ENCODE peak calls at places on chromosomes 7 and 10, in ten cellular contexts. N is SJSA1; P is CD4-positive, alpha-beta T cell; K is tibial artery; G is keratinocyte; W is IMR-90; Q is colonic mucosa; E is neuronal stem cell; M is cardiac muscle cell; L is tibial nerve. R is an unnamed sample.

GRCh38 chr7:30070052-30070451 is 41.8 kb downstream of the PLEKHA8 start:
- DNase-seq in N (no peak), P (no peak), K (no peak), G (no peak), W (no peak), Q (no peak), E (no peak), M (no peak), L (no peak), R (no peak)

GRCh38 chr10:125159932-125160855 is at the start of gene CTBP2:
- DNase-seq in N (peak; percentile 65), P (peak; percentile 29), K (peak; percentile 70), G (no peak), W (no peak), Q (peak; percentile 64), E (peak; percentile 51), M (peak; percentile 72), L (peak; percentile 47), R (no peak)

GRCh38 chr10:110303681-110304080 is 1.0 kb downstream of the SMNDC1 start:
- DNase-seq in N (no peak), P (no peak), K (no peak), G (no peak), W (no peak), Q (no peak), E (no peak), M (no peak), L (no peak), R (no peak)

GRCh38 chr10:74071151-74071550 is 73.2 kb downstream of the VCL start:
- DNase-seq in N (no peak), P (no peak), K (no peak), G (no peak), W (peak; percentile 92), Q (no peak), E (no peak), M (no peak), L (no peak), R (no peak)

GRCh38 chr7:139505563-139505962 is 17.9 kb upstream of the CLEC2L start:
- DNase-seq in N (no peak), P (no peak), K (no peak), G (no peak), W (no peak), Q (no peak), E (no peak), M (peak; percentile 34), L (no peak), R (no peak)

GRCh38 chr7:151665363-151665762 is 145.7 kb upstream of the RHEB start:
- DNase-seq in N (no peak), P (no peak), K (peak; percentile 81), G (no peak), W (peak; percentile 96), Q (no peak), E (no peak), M (peak; percentile 64), L (peak; percentile 43), R (no peak)

GRCh38 chr10:113711142-113711541 is 31.4 kb downstream of the CASP7 start:
- DNase-seq in N (no peak), P (no peak), K (no peak), G (no peak), W (no peak), Q (no peak), E (no peak), M (no peak), L (no peak), R (no peak)

GRCh38 chr7:28708033-28708451 is 250.1 kb downstream of the TRIL start:
- DNase-seq in N (no peak), P (no peak), K (peak; percentile 31), G (no peak), W (peak; percentile 38), Q (no peak), E (no peak), M (no peak), L (peak; percentile 20), R (no peak)

GRCh38 chr7:2444476-2444875 is 31.7 kb downstream of the GRIFIN start:
- DNase-seq in N (peak; percentile 45), P (no peak), K (peak; percentile 62), G (no peak), W (peak; percentile 84), Q (no peak), E (no peak), M (no peak), L (peak; percentile 37), R (no peak)

GRCh38 chr7:38222481-38223096 is 44.5 kb downstream of the STARD3NL start:
- DNase-seq in N (no peak), P (no peak), K (no peak), G (peak; percentile 19), W (peak; percentile 62), Q (peak; percentile 54), E (peak; percentile 35), M (peak; percentile 58), L (peak; percentile 82), R (no peak)

GRCh38 chr7:95338832-95339231 is 14.5 kb upstream of the PON1 start:
- DNase-seq in N (no peak), P (no peak), K (no peak), G (no peak), W (no peak), Q (no peak), E (no peak), M (no peak), L (no peak), R (no peak)

GRCh38 chr10:46079831-46080585 is 33.9 kb upstream of the MSMB start:
- DNase-seq in N (no peak), P (no peak), K (no peak), G (no peak), W (no peak), Q (no peak), E (no peak), M (no peak), L (no peak), R (no peak)

DNA sequence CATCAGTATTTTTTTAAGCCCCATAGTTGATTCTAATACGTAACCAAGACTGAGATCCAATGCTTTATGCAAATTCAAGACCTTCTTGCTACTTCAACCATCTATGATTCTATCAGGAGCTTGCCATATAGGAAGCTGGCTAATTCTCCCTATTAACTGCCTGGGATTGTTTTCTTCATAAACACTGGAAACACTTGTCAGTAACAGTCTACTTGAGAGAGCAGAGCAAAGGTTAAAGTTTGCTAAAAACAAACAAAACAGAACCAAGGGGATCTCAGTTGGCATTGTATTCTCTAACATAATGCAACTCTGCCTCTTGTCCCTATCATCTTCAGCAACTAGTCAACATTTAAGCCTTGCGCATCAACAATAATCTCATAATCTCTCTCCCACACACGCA is 21.0 kb upstream of the PTPN12 start:
- DNase-seq in N (no peak), P (no peak), K (no peak), G (no peak), W (no peak), Q (no peak), E (no peak), M (no peak), L (no peak), R (no peak)
- H3K27ac ChIP-seq in N (no peak overlapping the region), P (no peak overlapping the region), K (no peak overlapping the region), G (no peak overlapping the region), W (no peak overlapping the region), Q (no peak overlapping the region), E (no peak overlapping the region), M (no peak overlapping the region), L (no peak overlapping the region), R (no peak overlapping the region)

GRCh38 chr10:95356-96115 is 39.7 kb upstream of the ZMYND11 start:
- DNase-seq in N (no peak), P (no peak), K (no peak), G (no peak), W (no peak), Q (no peak), E (no peak), M (no peak), L (no peak), R (no peak)
- H3K27ac ChIP-seq in N (no peak overlapping the region), P (no peak overlapping the region), K (no peak overlapping the region), G (no peak overlapping the region), W (no peak overlapping the region), Q (no peak overlapping the region), E (no peak overlapping the region), M (no peak overlapping the region), L (no peak overlapping the region), R (no peak overlapping the region)

GRCh38 chr7:103731169-103731568 is 258.3 kb downstream of the RELN start:
- DNase-seq in N (no peak), P (no peak), K (no peak), G (no peak), W (no peak), Q (no peak), E (no peak), M (no peak), L (no peak), R (no peak)

GRCh38 chr7:103735377-103735776 is 254.1 kb downstream of the RELN start:
- DNase-seq in N (no peak), P (no peak), K (no peak), G (peak; percentile 19), W (peak; percentile 84), Q (no peak), E (no peak), M (no peak), L (no peak), R (peak; percentile 62)
- H3K27ac ChIP-seq in N (no peak overlapping the region), P (no peak overlapping the region), K (no peak overlapping the region), G (no peak overlapping the region), W (no peak overlapping the region), Q (no peak overlapping the region), E (no peak overlapping the region), M (no peak overlapping the region), L (no peak overlapping the region), R (no peak overlapping the region)

DNA sequence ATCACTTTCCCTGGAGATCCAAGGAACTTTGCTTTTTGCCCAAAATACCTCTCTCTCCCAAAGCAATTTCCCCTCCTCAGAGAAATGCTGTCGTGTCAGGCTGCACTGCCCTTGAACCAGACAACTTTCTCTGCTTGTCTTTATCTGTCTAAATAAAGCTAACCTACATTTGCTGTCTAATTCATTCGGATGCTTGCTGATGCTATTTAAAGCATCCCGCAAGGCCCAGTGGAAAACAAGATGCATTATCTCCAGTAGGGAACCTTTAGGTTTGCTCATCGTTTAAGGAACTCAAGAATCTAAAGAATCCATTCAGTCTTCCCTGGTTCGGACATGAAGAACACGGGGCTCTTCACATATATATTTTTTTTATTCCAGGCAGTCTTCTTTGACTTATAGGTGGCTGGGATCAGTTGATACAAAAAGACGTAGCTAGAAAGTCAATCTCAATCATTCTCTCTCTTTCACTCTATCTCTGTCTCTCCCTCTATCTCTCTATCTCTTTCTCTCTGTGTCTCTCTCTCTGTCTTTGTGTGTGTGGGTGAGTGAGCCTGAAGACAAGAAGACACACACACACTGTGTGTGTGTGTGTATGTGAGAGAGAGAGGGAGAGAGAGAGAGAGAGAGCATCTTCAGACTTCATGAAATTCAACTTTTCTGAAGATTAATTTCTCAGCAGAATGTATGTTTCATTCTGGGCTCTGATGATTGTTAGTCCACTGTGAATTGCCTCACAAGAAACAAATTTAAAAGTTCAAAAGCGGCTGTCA is 92.8 kb upstream of the MKLN1 start:
- DNase-seq in N (no peak), P (no peak), K (no peak), G (no peak), W (peak; percentile 13), Q (no peak), E (no peak), M (no peak), L (no peak), R (no peak)
- H3K27ac ChIP-seq in N (peak overlapping the region; percentile 91), P (no peak overlapping the region), K (no peak overlapping the region), G (peak overlapping the region; percentile 77), W (peak overlapping the region; percentile 38), Q (no peak overlapping the region), E (no peak overlapping the region), M (no peak overlapping the region), L (no peak overlapping the region), R (peak overlapping the region; percentile 71)